ENCODE peak calls at places on chromosomes 7 and 10, in seven cellular contexts. F is uterus, G is A549, I is spleen, Y is heart left ventricle, S is adrenal gland, W is IMR-90. B is an unnamed sample.

GRCh38 chr7:42883950-42884349 is 27.9 kb downstream of the C7orf25 start:
- DNase-seq in F (no peak), G (peak), I (peak), Y (no peak), S (peak), W (peak), B (no peak)

GRCh38 chr10:3548702-3549101 is 236.3 kb downstream of the KLF6 start:
- DNase-seq in F (no peak), G (no peak), I (no peak), Y (no peak), S (no peak), W (peak), B (no peak)

GRCh38 chr7:30664184-30664885 is 17.9 kb downstream of the CRHR2 start:
- DNase-seq in F (no peak), G (no peak), I (peak), Y (no peak), S (no peak), W (no peak), B (no peak)

GRCh38 chr7:25259487-25260243 is 31.4 kb upstream of the NPVF start:
- DNase-seq in F (peak), G (peak), I (no peak), Y (peak), S (peak), W (peak), B (peak)

GRCh38 chr10:16520900-16521299 is 779 bp downstream of the C1QL3 start:
- DNase-seq in F (no peak), G (no peak), I (peak), Y (no peak), S (peak), W (peak), B (no peak)

GRCh38 chr7:74417419-74417971 is 36.2 kb upstream of the GTF2IRD1 start:
- DNase-seq in F (peak), G (peak), I (peak), Y (peak), S (peak), W (peak), B (peak)

GRCh38 chr10:99329891-99330674 is 927 bp downstream of the CNNM1 start:
- DNase-seq in F (no peak), G (peak), I (peak), Y (no peak), S (peak), W (peak), B (no peak)

GRCh38 chr7:95485749-95486148 is at the start of gene ASB4:
- DNase-seq in F (no peak), G (no peak), I (no peak), Y (no peak), S (peak), W (no peak), B (no peak)

GRCh38 chr10:71767420-71768035 is 5.8 kb downstream of the VSIR start:
- DNase-seq in F (peak), G (peak), I (peak), Y (peak), S (peak), W (no peak), B (no peak)

GRCh38 chr10:16470747-16471146 is 33.9 kb downstream of the PTER start:
- DNase-seq in F (no peak), G (no peak), I (no peak), Y (no peak), S (peak), W (no peak), B (no peak)

GRCh38 chr10:123402021-123402420 is 247.8 kb downstream of the BUB3 start:
- DNase-seq in F (no peak), G (no peak), I (no peak), Y (no peak), S (no peak), W (no peak), B (no peak)
- TF ChIP-seq POLR2A in F (no peak), G (no peak), I (no peak), Y (no peak), S (no peak), W (no peak), B (no peak)

DNA sequence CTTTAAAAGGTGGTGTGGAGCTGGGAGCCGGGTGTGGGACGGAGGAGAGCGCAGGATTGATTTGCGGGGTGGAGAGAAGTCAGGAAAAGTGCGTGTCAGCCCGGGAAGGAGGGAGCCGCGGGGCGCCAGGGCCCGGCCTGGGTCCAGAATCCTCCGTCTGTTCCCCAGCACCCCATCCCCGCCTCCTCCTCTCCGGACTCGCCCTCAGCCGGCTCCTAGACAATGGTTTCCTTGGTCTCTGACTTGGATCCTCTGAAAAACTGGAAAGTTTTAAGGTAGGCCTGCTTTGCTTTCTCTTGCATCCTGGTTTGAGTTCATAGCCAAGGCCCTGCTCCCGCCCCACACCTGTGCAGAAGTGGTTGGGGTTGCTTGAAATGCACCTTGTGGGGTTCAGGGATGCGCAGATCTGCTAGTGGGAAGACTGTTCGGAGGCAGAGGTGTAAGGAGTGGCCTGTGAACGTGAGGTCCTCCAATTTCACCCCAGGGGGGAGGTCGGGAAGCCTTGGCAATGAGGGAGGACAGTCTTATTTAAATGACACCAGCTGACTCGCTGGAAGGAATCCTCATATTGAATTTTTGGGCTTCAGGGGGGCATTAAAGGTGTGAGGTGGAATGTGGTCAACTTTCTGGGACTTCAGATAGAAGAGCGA is 219.0 kb upstream of the CELF2 start:
- DNase-seq in F (peak), G (no peak), I (no peak), Y (peak), S (no peak), W (no peak), B (no peak)
- H3K27ac ChIP-seq in F (peak), G (no peak), I (no peak), Y (peak), S (no peak), W (peak), B (peak)

GRCh38 chr7:87199700-87200450 is 19.7 kb downstream of the TMEM243 start:
- DNase-seq in F (no peak), G (no peak), I (no peak), Y (no peak), S (peak), W (no peak), B (no peak)
- TF ChIP-seq POLR2A in F (no peak), G (no peak), I (no peak), Y (no peak), S (no peak), W (no peak), B (no peak)

GRCh38 chr10:43383204-43383971 is 12.0 kb downstream of the FXYD4 start:
- DNase-seq in F (no peak), G (no peak), I (peak), Y (no peak), S (no peak), W (no peak), B (no peak)
- H3K27ac ChIP-seq in F (no peak), G (peak), I (no peak), Y (no peak), S (no peak), W (no peak), B (no peak)

DNA sequence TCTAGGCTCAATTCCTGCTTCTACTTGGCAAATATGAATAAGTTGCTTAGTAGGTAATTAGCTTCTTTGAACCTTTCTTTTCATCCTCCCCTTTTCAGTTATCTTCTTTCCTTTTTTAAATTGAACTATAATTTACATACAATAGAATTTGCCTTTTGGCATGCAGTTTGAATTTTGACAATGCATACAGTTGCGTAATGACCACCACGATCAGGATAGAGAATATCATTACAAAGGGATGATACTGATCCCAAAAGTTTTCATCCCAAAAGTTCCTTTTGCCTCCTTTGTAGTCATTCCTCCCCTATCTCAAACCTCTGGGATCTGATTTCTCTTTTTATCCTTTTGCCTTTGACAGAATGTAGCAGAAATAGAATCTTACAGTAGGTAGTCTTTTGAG is 164.4 kb downstream of the NOC3L start:
- DNase-seq in F (no peak), G (no peak), I (no peak), Y (no peak), S (no peak), W (no peak), B (no peak)
- TF ChIP-seq POLR2A in F (no peak), G (no peak), I (no peak), Y (no peak), S (no peak), W (no peak), B (no peak)

B was measured in gastrocnemius medialis.